ENCODE peak calls at places on chromosomes 1 and 21, in eight cellular contexts. J is heart right ventricle, A is suprapubic skin, P is neural crest cell, F is psoas muscle, V is type B pancreatic cell, Q is body of pancreas, K is AG10803. Z is an unnamed sample.

GRCh38 chr1:3588395-3588794 is 22.9 kb downstream of the MEGF6 start:
- DNase-seq in J (no peak), A (no peak), P (no peak), F (no peak), V (no peak), Q (no peak), K (no peak), Z (no peak)

GRCh38 chr1:244971524-244972216 is 107.3 kb upstream of the HNRNPU start:
- DNase-seq in J (no peak), A (no peak), P (no peak), F (no peak), V (no peak), Q (no peak), K (no peak), Z (no peak)

GRCh38 chr1:209823143-209824041 is 4.4 kb upstream of the UTP25 start:
- DNase-seq in J (no peak), A (no peak), P (no peak), F (no peak), V (no peak), Q (peak; percentile 22), K (peak; percentile 73), Z (no peak)

GRCh38 chr1:93616996-93617669 is 64.5 kb downstream of the BCAR3 start:
- DNase-seq in J (peak; percentile 52), A (no peak), P (no peak), F (no peak), V (no peak), Q (peak; percentile 90), K (peak; percentile 67), Z (no peak)

GRCh38 chr21:41289431-41289830 is 27.2 kb upstream of the FAM3B start:
- DNase-seq in J (no peak), A (no peak), P (no peak), F (no peak), V (no peak), Q (peak; percentile 18), K (no peak), Z (no peak)

GRCh38 chr1:88923224-88923623 is 31.9 kb upstream of the GTF2B start:
- DNase-seq in J (no peak), A (no peak), P (no peak), F (no peak), V (no peak), Q (no peak), K (no peak), Z (no peak)

GRCh38 chr1:230636575-230637163 is 5.6 kb upstream of the COG2 start:
- DNase-seq in J (no peak), A (no peak), P (no peak), F (no peak), V (no peak), Q (no peak), K (no peak), Z (no peak)

GRCh38 chr1:94954292-94955220 is 27.6 kb upstream of the CNN3 start:
- DNase-seq in J (no peak), A (no peak), P (no peak), F (no peak), V (no peak), Q (no peak), K (no peak), Z (no peak)

GRCh38 chr1:17581389-17582123 is 42.1 kb downstream of the ARHGEF10L start:
- DNase-seq in J (no peak), A (no peak), P (no peak), F (no peak), V (no peak), Q (no peak), K (no peak), Z (no peak)

GRCh38 chr1:187817782-187818181 is 989.0 kb downstream of the PLA2G4A start:
- DNase-seq in J (no peak), A (no peak), P (no peak), F (no peak), V (no peak), Q (no peak), K (no peak), Z (no peak)
- TF ChIP-seq CTCF in J (no peak), A (no peak), P (no peak), F (no peak), V (no peak), Q (no peak), K (no peak), Z (no peak)

GRCh38 chr21:26491663-26492062 is 81.4 kb downstream of the CYYR1 start:
- DNase-seq in J (no peak), A (no peak), P (no peak), F (no peak), V (no peak), Q (no peak), K (no peak), Z (no peak)

GRCh38 chr21:26490771-26491170 is 82.3 kb downstream of the CYYR1 start:
- DNase-seq in J (no peak), A (no peak), P (no peak), F (no peak), V (no peak), Q (no peak), K (peak; percentile 70), Z (no peak)

GRCh38 chr21:26487981-26488480 is 85.1 kb downstream of the CYYR1 start:
- DNase-seq in J (no peak), A (no peak), P (no peak), F (no peak), V (no peak), Q (no peak), K (no peak), Z (no peak)

GRCh38 chr21:26495283-26495849 is 77.7 kb downstream of the CYYR1 start:
- DNase-seq in J (no peak), A (no peak), P (no peak), F (no peak), V (no peak), Q (no peak), K (no peak), Z (no peak)

GRCh38 chr21:26489781-26490180 is 83.3 kb downstream of the CYYR1 start:
- DNase-seq in J (no peak), A (no peak), P (no peak), F (no peak), V (no peak), Q (no peak), K (no peak), Z (no peak)
- TF ChIP-seq CTCF in J (no peak), A (no peak), P (peak; percentile 16), F (no peak), V (peak; percentile 37), Q (no peak), K (no peak), Z (no peak)

GRCh38 chr21:39156024-39156423 is 27.2 kb downstream of the PSMG1 start:
- DNase-seq in J (no peak), A (no peak), P (no peak), F (no peak), V (no peak), Q (no peak), K (no peak), Z (no peak)

GRCh38 chr21:39153842-39154241 is 29.4 kb downstream of the PSMG1 start:
- DNase-seq in J (no peak), A (no peak), P (no peak), F (no peak), V (no peak), Q (no peak), K (no peak), Z (no peak)

GRCh38 chr21:39155578-39155977 is 27.7 kb downstream of the PSMG1 start:
- DNase-seq in J (no peak), A (no peak), P (no peak), F (no peak), V (no peak), Q (no peak), K (no peak), Z (no peak)

GRCh38 chr21:39150316-39150715 is 32.9 kb downstream of the PSMG1 start:
- DNase-seq in J (no peak), A (no peak), P (no peak), F (no peak), V (no peak), Q (no peak), K (no peak), Z (no peak)

GRCh38 chr21:39153373-39153772 is 29.9 kb downstream of the PSMG1 start:
- DNase-seq in J (no peak), A (no peak), P (no peak), F (no peak), V (no peak), Q (no peak), K (no peak), Z (no peak)
- TF ChIP-seq CTCF in J (peak; percentile 34), A (peak; percentile 21), P (peak; percentile 52), F (peak; percentile 42), V (peak; percentile 67), Q (no peak), K (peak; percentile 44), Z (peak; percentile 47)

DNA sequence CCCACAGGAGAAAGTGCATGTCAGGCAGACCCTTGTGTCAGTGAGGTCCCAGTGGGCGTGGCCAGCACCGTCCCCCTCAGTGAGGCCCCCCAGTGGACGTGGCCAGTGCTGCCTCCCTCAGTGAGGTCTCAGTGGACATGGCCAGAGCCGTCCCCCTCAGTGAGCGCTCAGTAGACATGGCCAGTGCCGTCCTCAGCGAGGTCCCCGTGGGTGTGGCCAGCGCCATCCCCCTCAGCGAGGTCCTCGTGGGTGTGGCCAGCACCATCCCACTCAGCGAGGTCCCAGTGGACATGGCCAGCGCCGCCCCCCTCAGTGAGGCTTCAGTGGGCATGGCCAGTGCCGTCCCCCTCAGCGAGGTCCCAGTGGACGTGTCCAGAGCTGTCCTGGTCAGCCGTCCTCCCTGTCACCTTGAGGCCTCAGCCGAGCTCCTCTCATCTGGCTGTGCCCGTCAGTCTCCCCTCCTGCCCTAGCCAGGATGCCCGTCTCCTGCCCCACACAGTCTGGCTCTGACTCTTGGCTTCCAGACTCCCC is 35.5 kb downstream of the PDE9A start:
- DNase-seq in J (no peak), A (peak; percentile 54), P (no peak), F (no peak), V (no peak), Q (no peak), K (no peak), Z (no peak)
- TF ChIP-seq CTCF in J (no peak), A (no peak), P (no peak), F (no peak), V (no peak), Q (no peak), K (no peak), Z (no peak)

GRCh38 chr1:29245876-29246275 is 9.6 kb downstream of the PTPRU start:
- DNase-seq in J (no peak), A (no peak), P (no peak), F (no peak), V (no peak), Q (no peak), K (peak; percentile 48), Z (no peak)
- TF ChIP-seq CTCF in J (peak; percentile 47), A (no peak), P (peak; percentile 37), F (no peak), V (peak; percentile 50), Q (no peak), K (peak; percentile 49), Z (peak; percentile 79)

GRCh38 chr1:164953095-164953494 is 394.1 kb downstream of the PBX1 start:
- DNase-seq in J (no peak), A (no peak), P (no peak), F (no peak), V (no peak), Q (no peak), K (no peak), Z (no peak)
- TF ChIP-seq CTCF in J (peak; percentile 38), A (no peak), P (no peak), F (peak; percentile 7), V (no peak), Q (no peak), K (no peak), Z (peak; percentile 10)

Z was measured in osteocyte.